ENCODE peak calls at places on chromosomes 12 and 14, in eight cellular contexts. Q is stimulated activated effector memory CD8-positive, alpha-beta T cell treated with anti-CD3 and anti-CD28 coated beads, Interleukin-12 subunit alpha, Interleukin-12 subunit beta, amount 100 ng/mL, for 72 hours; J is lower lobe of right lung; V is Kasumi-1; U is cardiac fibroblast; X is activated CD8-positive, alpha-beta T cell treated with anti-CD3 and anti-CD28 coated beads, Interleukin-2, amount 10 ng/mL, durations not matched to agents 7 days and 5 days; N is GM20000; B is cerebellar cortex. R is an unnamed sample.

GRCh38 chr12:84036912-84037311 is 875.7 kb downstream of the SLC6A15 start:
- DNase-seq in Q (no peak), J (no peak), V (no peak), U (no peak), X (no peak), N (no peak), B (no peak), R (no peak)

GRCh38 chr12:22105542-22105941 is 59.5 kb downstream of the CMAS start:
- DNase-seq in Q (no peak), J (no peak), V (no peak), U (no peak), X (no peak), N (no peak), B (no peak), R (no peak)

GRCh38 chr14:102759416-102759815 is 17.8 kb upstream of the TRAF3 start:
- DNase-seq in Q (no peak), J (no peak), V (peak), U (no peak), X (no peak), N (no peak), B (no peak), R (no peak)

GRCh38 chr12:6369916-6370575 is 5.3 kb downstream of the SCNN1A start:
- DNase-seq in Q (no peak), J (peak), V (no peak), U (peak), X (no peak), N (no peak), B (no peak), R (no peak)

GRCh38 chr12:106601031-106601430 is 18.2 kb downstream of the RFX4 start:
- DNase-seq in Q (no peak), J (no peak), V (no peak), U (no peak), X (no peak), N (no peak), B (no peak), R (peak)

GRCh38 chr12:93094988-93095737 is 166.1 kb upstream of the EEA1 start:
- DNase-seq in Q (no peak), J (no peak), V (no peak), U (no peak), X (peak), N (peak), B (no peak), R (no peak)

GRCh38 chr12:9730591-9730990 is 2.3 kb downstream of the CLECL1 start:
- DNase-seq in Q (no peak), J (no peak), V (no peak), U (no peak), X (no peak), N (no peak), B (no peak), R (no peak)

GRCh38 chr12:67486671-67487070 is 161.9 kb upstream of the DYRK2 start:
- DNase-seq in Q (no peak), J (no peak), V (no peak), U (no peak), X (no peak), N (no peak), B (no peak), R (no peak)

GRCh38 chr12:104549820-104550480 is 93.2 kb downstream of the CHST11 start:
- DNase-seq in Q (no peak), J (no peak), V (no peak), U (peak), X (no peak), N (no peak), B (no peak), R (no peak)

GRCh38 chr14:66804141-66804540 is 296.2 kb downstream of the GPHN start:
- DNase-seq in Q (no peak), J (no peak), V (peak), U (no peak), X (no peak), N (no peak), B (no peak), R (no peak)

GRCh38 chr14:95468416-95469133 is 47.9 kb downstream of the SYNE3 start:
- DNase-seq in Q (no peak), J (no peak), V (no peak), U (no peak), X (no peak), N (no peak), B (no peak), R (no peak)

GRCh38 chr12:71164877-71165197 is 7.0 kb upstream of the TSPAN8 start:
- DNase-seq in Q (no peak), J (no peak), V (no peak), U (peak), X (no peak), N (no peak), B (no peak), R (no peak)

GRCh38 chr12:88308825-88309224 is 166.7 kb downstream of the TMTC3 start:
- DNase-seq in Q (no peak), J (no peak), V (no peak), U (peak), X (no peak), N (no peak), B (no peak), R (no peak)

GRCh38 chr14:77965050-77965449 is 165.1 kb downstream of the ADCK1 start:
- DNase-seq in Q (no peak), J (no peak), V (no peak), U (no peak), X (no peak), N (no peak), B (no peak), R (no peak)

GRCh38 chr12:101327054-101327453 is 47.1 kb downstream of the UTP20 start:
- DNase-seq in Q (no peak), J (no peak), V (no peak), U (no peak), X (no peak), N (no peak), B (no peak), R (no peak)

GRCh38 chr14:35384386-35385041 is 20.0 kb downstream of the NFKBIA start:
- DNase-seq in Q (no peak), J (no peak), V (no peak), U (peak), X (no peak), N (no peak), B (no peak), R (no peak)

GRCh38 chr14:29926228-29926627 is 1.4 kb downstream of the PRKD1 start:
- DNase-seq in Q (no peak), J (no peak), V (no peak), U (no peak), X (no peak), N (no peak), B (no peak), R (no peak)

GRCh38 chr14:103538291-103539055 is 9.5 kb downstream of the TRMT61A start:
- DNase-seq in Q (no peak), J (peak), V (no peak), U (no peak), X (no peak), N (no peak), B (peak), R (no peak)

GRCh38 chr14:71242237-71242748 is 335.0 kb downstream of the PCNX1 start:
- DNase-seq in Q (no peak), J (no peak), V (no peak), U (peak), X (no peak), N (no peak), B (no peak), R (no peak)

GRCh38 chr12:131282292-131283080 is 328.8 kb downstream of the ADGRD1 start:
- DNase-seq in Q (no peak), J (peak), V (no peak), U (no peak), X (no peak), N (no peak), B (no peak), R (no peak)

GRCh38 chr12:67211029-67211428 is 58.1 kb upstream of the CAND1 start:
- DNase-seq in Q (no peak), J (no peak), V (no peak), U (no peak), X (no peak), N (no peak), B (no peak), R (no peak)

GRCh38 chr14:44782775-44783238 is 178.9 kb downstream of the KLHL28 start:
- DNase-seq in Q (no peak), J (no peak), V (no peak), U (peak), X (no peak), N (no peak), B (no peak), R (no peak)

GRCh38 chr12:6476496-6476895 is 6.0 kb upstream of the VAMP1 start:
- DNase-seq in Q (no peak), J (no peak), V (no peak), U (peak), X (no peak), N (no peak), B (no peak), R (no peak)

GRCh38 chr12:13080276-13080675 is 23.2 kb downstream of the GSG1 start:
- DNase-seq in Q (no peak), J (no peak), V (no peak), U (no peak), X (no peak), N (no peak), B (no peak), R (no peak)

GRCh38 chr14:22168092-22168955 is 420.7 kb downstream of the DAD1 start:
- DNase-seq in Q (no peak), J (no peak), V (peak), U (peak), X (peak), N (no peak), B (no peak), R (no peak)

GRCh38 chr14:104262515-104263514 is 124.4 kb downstream of the KIF26A start:
- DNase-seq in Q (no peak), J (peak), V (no peak), U (no peak), X (no peak), N (no peak), B (no peak), R (no peak)

GRCh38 chr12:123997033-123997822 is 24.2 kb downstream of the ZNF664 start:
- DNase-seq in Q (no peak), J (no peak), V (no peak), U (no peak), X (no peak), N (no peak), B (no peak), R (no peak)

GRCh38 chr12:4250691-4251090 is 22.9 kb upstream of the CCND2 start:
- DNase-seq in Q (no peak), J (no peak), V (no peak), U (no peak), X (no peak), N (no peak), B (no peak), R (no peak)

GRCh38 chr12:118237908-118238307 is 102.0 kb downstream of the PEBP1 start:
- DNase-seq in Q (no peak), J (no peak), V (no peak), U (peak), X (no peak), N (no peak), B (no peak), R (no peak)

GRCh38 chr12:49902399-49903350 is 1.0 kb downstream of the FAIM2 start:
- DNase-seq in Q (no peak), J (no peak), V (no peak), U (no peak), X (no peak), N (no peak), B (peak), R (no peak)

GRCh38 chr12:79358716-79359341 is 331.9 kb downstream of the PAWR start:
- DNase-seq in Q (no peak), J (no peak), V (peak), U (no peak), X (no peak), N (no peak), B (no peak), R (no peak)

GRCh38 chr12:77608157-77608755 is 222.4 kb upstream of the NAV3 start:
- DNase-seq in Q (no peak), J (no peak), V (no peak), U (no peak), X (no peak), N (no peak), B (peak), R (no peak)

GRCh38 chr12:13390381-13390856 is 193.9 kb downstream of the EMP1 start:
- DNase-seq in Q (no peak), J (peak), V (no peak), U (peak), X (no peak), N (no peak), B (peak), R (no peak)

R was measured in neural crest cell.